ENCODE peak calls at places on chromosomes 11 and 22, in eight cellular contexts. O, N, P, X, M, U, G and A are unnamed samples.

GRCh38 chr11:123576501-123576900 is 77.9 kb downstream of the SCN3B start:
- DNase-seq in O (no peak), N (no peak), P (no peak), X (no peak), M (no peak), U (no peak), G (no peak), A (no peak)

GRCh38 chr11:10407749-10408472 is 47.2 kb upstream of the AMPD3 start:
- DNase-seq in O (no peak), N (no peak), P (no peak), X (no peak), M (no peak), U (no peak), G (no peak), A (no peak)

GRCh38 chr11:111978028-111978771 is 41.1 kb downstream of the DIXDC1 start:
- DNase-seq in O (peak), N (no peak), P (peak), X (peak), M (peak), U (peak), G (peak), A (no peak)

GRCh38 chr11:368414-369335 is 624 bp upstream of the B4GALNT4 start:
- DNase-seq in O (no peak), N (peak), P (no peak), X (no peak), M (no peak), U (no peak), G (no peak), A (no peak)

GRCh38 chr11:47850337-47850736 is 2.2 kb upstream of the NUP160 start:
- DNase-seq in O (no peak), N (no peak), P (no peak), X (no peak), M (no peak), U (no peak), G (no peak), A (no peak)

GRCh38 chr11:24267015-24267414 is 229.8 kb upstream of the LUZP2 start:
- DNase-seq in O (no peak), N (no peak), P (no peak), X (no peak), M (no peak), U (peak), G (no peak), A (no peak)

GRCh38 chr22:46058591-46059519 is 81.9 kb upstream of the WNT7B start:
- DNase-seq in O (no peak), N (peak), P (no peak), X (no peak), M (no peak), U (no peak), G (no peak), A (no peak)

GRCh38 chr22:29205260-29205597 is 467 bp upstream of the EMID1 start:
- DNase-seq in O (no peak), N (no peak), P (no peak), X (no peak), M (no peak), U (peak), G (no peak), A (no peak)

GRCh38 chr11:898160-898517 is 12.5 kb downstream of the CHID1 start:
- DNase-seq in O (no peak), N (peak), P (peak), X (no peak), M (peak), U (peak), G (peak), A (no peak)

GRCh38 chr11:36300651-36301050 is 4.6 kb downstream of the PRR5L start:
- DNase-seq in O (no peak), N (peak), P (peak), X (no peak), M (no peak), U (no peak), G (no peak), A (no peak)

GRCh38 chr11:43130616-43131015 is 181.2 kb upstream of the API5 start:
- DNase-seq in O (no peak), N (no peak), P (no peak), X (no peak), M (no peak), U (peak), G (no peak), A (no peak)

GRCh38 chr22:36299911-36300310 is 47.0 kb downstream of the APOL1 start:
- DNase-seq in O (no peak), N (peak), P (no peak), X (no peak), M (no peak), U (no peak), G (no peak), A (no peak)

GRCh38 chr22:29816128-29816527 is 21.9 kb downstream of the ASCC2 start:
- DNase-seq in O (no peak), N (peak), P (peak), X (no peak), M (no peak), U (no peak), G (no peak), A (no peak)

GRCh38 chr11:113384551-113384950 is 3.0 kb upstream of the ANKK1 start:
- DNase-seq in O (peak), N (no peak), P (peak), X (no peak), M (peak), U (no peak), G (peak), A (no peak)

GRCh38 chr11:29826878-29827277 is 190.0 kb downstream of the KCNA4 start:
- DNase-seq in O (no peak), N (peak), P (no peak), X (no peak), M (no peak), U (no peak), G (no peak), A (no peak)

GRCh38 chr22:24271406-24271760 is 752 bp downstream of the SPECC1L start:
- DNase-seq in O (no peak), N (peak), P (peak), X (no peak), M (no peak), U (no peak), G (no peak), A (no peak)

GRCh38 chr11:10564692-10565318 is 3.7 kb downstream of the LYVE1 start:
- DNase-seq in O (no peak), N (no peak), P (peak), X (no peak), M (no peak), U (no peak), G (no peak), A (no peak)

GRCh38 chr11:104073950-104074349 is 37.5 kb downstream of the DDI1 start:
- DNase-seq in O (no peak), N (no peak), P (no peak), X (no peak), M (no peak), U (peak), G (peak), A (peak)

GRCh38 chr11:68148882-68149281 is 27.7 kb upstream of the CHKA start:
- DNase-seq in O (no peak), N (no peak), P (no peak), X (no peak), M (no peak), U (no peak), G (no peak), A (no peak)
- TF ChIP-seq CTCF in O (no peak), N (no peak), P (no peak), X (no peak), M (no peak), U (no peak), G (no peak), A (no peak)

DNA sequence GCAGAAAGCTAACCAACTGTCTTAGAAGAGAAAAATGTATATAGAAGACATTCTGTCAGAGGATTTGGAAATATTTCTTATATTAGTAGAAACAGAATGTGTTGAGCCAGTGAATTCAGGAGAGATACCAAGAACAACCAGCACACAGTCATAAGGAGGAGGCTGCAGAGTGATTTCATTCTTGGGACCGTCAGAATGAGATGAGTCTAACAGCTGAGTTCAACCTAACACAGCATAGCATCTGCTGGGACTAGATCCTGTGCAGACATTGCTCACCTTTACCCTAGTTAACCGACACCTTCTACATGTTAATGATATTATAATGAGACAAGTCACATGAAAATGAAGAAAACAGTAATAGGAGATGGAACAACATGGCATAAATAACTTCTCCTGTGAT is 85.5 kb downstream of the XRRA1 start:
- DNase-seq in O (no peak), N (no peak), P (no peak), X (no peak), M (no peak), U (no peak), G (no peak), A (no peak)
- TF ChIP-seq CTCF in O (no peak), N (no peak), P (no peak), X (no peak), M (no peak), U (no peak), G (no peak), A (no peak)

GRCh38 chr11:106552694-106553203 is 465.5 kb downstream of the GUCY1A2 start:
- DNase-seq in O (no peak), N (no peak), P (no peak), X (no peak), M (no peak), U (no peak), G (no peak), A (no peak)
- TF ChIP-seq CTCF in O (no peak), N (no peak), P (no peak), X (no peak), M (no peak), U (no peak), G (no peak), A (no peak)

GRCh38 chr11:8337115-8337386 is 73.4 kb upstream of the LMO1 start:
- DNase-seq in O (no peak), N (no peak), P (no peak), X (no peak), M (no peak), U (no peak), G (no peak), A (no peak)

GRCh38 chr11:8336356-8337114 is 72.9 kb upstream of the LMO1 start:
- DNase-seq in O (no peak), N (no peak), P (no peak), X (no peak), M (no peak), U (no peak), G (peak), A (no peak)

GRCh38 chr11:8337396-8337795 is 73.7 kb upstream of the LMO1 start:
- DNase-seq in O (no peak), N (no peak), P (no peak), X (no peak), M (no peak), U (no peak), G (no peak), A (no peak)

GRCh38 chr11:8339592-8340022 is 75.9 kb upstream of the LMO1 start:
- DNase-seq in O (no peak), N (no peak), P (no peak), X (no peak), M (no peak), U (no peak), G (no peak), A (no peak)

GRCh38 chr11:8338138-8338537 is 74.5 kb upstream of the LMO1 start:
- DNase-seq in O (no peak), N (peak), P (peak), X (peak), M (no peak), U (peak), G (no peak), A (peak)
- TF ChIP-seq CTCF in O (peak), N (peak), P (peak), X (peak), M (peak), U (peak), G (peak), A (peak)

GRCh38 chr11:71342951-71343827 is 90.8 kb upstream of the SHANK2 start:
- DNase-seq in O (no peak), N (peak), P (peak), X (peak), M (no peak), U (peak), G (peak), A (no peak)
- TF ChIP-seq CTCF in O (peak), N (peak), P (peak), X (peak), M (peak), U (peak), G (no peak), A (peak)

DNA sequence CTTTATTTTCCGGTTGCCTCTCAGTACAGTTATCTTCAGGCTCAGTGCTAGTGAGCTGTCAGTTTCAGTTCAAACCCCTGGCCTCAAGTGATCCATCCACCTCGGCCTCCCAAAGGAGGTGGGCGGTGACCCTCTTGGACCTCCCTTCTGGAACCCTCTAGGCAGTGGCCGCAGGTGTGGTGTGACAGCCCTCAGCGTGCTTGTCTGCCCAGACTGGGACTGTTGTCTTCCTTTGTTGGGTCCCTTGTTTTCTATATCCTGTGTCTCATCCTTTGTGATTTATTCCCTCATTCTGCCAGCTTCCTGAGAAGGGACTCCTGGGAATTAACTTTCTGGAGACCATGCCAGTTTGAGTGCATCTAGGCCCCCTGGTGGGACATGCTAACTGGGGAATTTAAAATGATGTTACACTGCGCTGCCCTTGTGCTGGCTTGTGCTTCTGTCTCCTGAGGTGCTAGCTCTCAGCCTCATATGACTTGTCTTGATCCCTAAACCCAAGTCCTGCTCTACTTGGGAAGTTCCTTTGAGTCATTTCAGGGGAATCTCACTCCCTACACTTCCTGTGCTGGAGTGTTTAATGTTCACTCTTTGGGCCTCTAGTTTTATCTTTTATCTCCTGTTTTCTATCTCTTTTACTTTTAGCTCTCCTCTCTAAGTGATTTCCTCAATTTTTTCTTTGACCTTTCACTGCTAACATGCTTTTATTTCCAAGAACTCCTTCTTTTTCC is 19.4 kb downstream of the MED15 start:
- DNase-seq in O (peak), N (no peak), P (peak), X (no peak), M (peak), U (no peak), G (no peak), A (no peak)
- TF ChIP-seq CTCF in O (peak), N (no peak), P (no peak), X (no peak), M (peak), U (no peak), G (no peak), A (no peak)

DNA sequence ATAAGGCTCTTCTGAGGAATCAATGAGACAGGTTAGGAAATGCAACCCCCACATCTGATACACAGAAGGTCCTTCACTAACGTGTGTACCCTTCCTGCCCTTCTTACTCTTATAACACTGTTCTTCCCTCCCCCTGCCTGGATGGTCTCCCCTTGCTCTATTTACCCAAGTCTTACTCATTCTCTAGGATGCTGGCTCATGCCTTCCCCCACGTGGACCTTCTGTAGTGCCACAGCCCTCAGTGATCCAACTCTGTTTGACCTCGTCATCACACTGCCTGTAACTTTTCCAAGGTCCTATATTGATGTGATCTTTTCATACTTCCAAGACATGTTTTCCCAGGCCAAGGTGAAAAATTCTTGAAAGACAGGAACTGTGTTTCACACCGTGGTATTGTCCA is 79.8 kb downstream of the C11orf58 start:
- DNase-seq in O (no peak), N (no peak), P (peak), X (no peak), M (no peak), U (no peak), G (no peak), A (no peak)
- TF ChIP-seq CTCF in O (no peak), N (no peak), P (no peak), X (no peak), M (no peak), U (no peak), G (no peak), A (no peak)

GRCh38 chr11:86799680-86800075 is 664 bp upstream of the PRSS23 start:
- DNase-seq in O (no peak), N (no peak), P (no peak), X (no peak), M (no peak), U (peak), G (no peak), A (no peak)
- TF ChIP-seq CTCF in O (no peak), N (no peak), P (peak), X (peak), M (no peak), U (peak), G (no peak), A (no peak)